ENCODE peak calls at places on chromosomes 16 and 17, in seven cellular contexts. S, O, T, R, Y, L and W are unnamed samples.

GRCh38 chr16:81174644-81175324 is 63.7 kb upstream of the BCO1 start:
- DNase-seq in O (no peak), S (no peak), R (no peak), Y (no peak), T (no peak), L (no peak), W (no peak)

GRCh38 chr16:50699345-50700159 is 6.1 kb downstream of the NOD2 start:
- DNase-seq in Y (no peak), R (no peak), T (no peak), O (no peak), L (no peak), S (peak), W (no peak)

GRCh38 chr17:17186051-17186450 is 20.1 kb downstream of the PLD6 start:
- DNase-seq in O (no peak), L (no peak), S (no peak), Y (no peak), T (no peak), R (no peak), W (no peak)

GRCh38 chr17:75447951-75448856 is 8.2 kb upstream of the TMEM94 start:
- DNase-seq in Y (no peak), O (no peak), L (no peak), S (no peak), T (no peak), R (no peak), W (no peak)

GRCh38 chr16:85557976-85558589 is 55.0 kb upstream of the GSE1 start:
- DNase-seq in S (no peak), T (no peak), R (no peak), O (peak), L (no peak), Y (no peak), W (no peak)

GRCh38 chr17:79933863-79934652 is 94.8 kb upstream of the CBX4 start:
- DNase-seq in R (no peak), Y (no peak), S (no peak), L (peak), T (no peak), O (no peak), W (no peak)

GRCh38 chr17:21389352-21389751 is 13.2 kb downstream of the KCNJ12 start:
- DNase-seq in S (no peak), R (no peak), T (no peak), Y (no peak), L (no peak), O (no peak), W (no peak)

GRCh38 chr16:23990507-23990906 is 154.7 kb downstream of the PRKCB start:
- DNase-seq in Y (no peak), L (no peak), R (no peak), S (no peak), O (no peak), T (no peak), W (no peak)

GRCh38 chr16:1871974-1872635 is at the start of gene MEIOB:
- DNase-seq in S (no peak), T (no peak), Y (peak), L (peak), R (no peak), O (no peak), W (peak)

GRCh38 chr16:14309001-14309886 is 238.1 kb downstream of the MRTFB start:
- DNase-seq in S (no peak), O (peak), R (no peak), L (no peak), T (no peak), Y (peak), W (peak)

GRCh38 chr16:19118938-19119431 is 5.2 kb downstream of the ITPRIPL2 start:
- DNase-seq in L (no peak), O (peak), S (no peak), T (no peak), Y (no peak), R (no peak), W (no peak)

GRCh38 chr16:12539185-12539929 is 264.3 kb downstream of the CPPED1 start:
- DNase-seq in S (no peak), T (no peak), R (no peak), L (no peak), Y (no peak), O (no peak), W (no peak)

GRCh38 chr17:17491546-17491988 is 4.6 kb downstream of the RASD1 start:
- DNase-seq in S (no peak), R (no peak), Y (no peak), T (no peak), L (no peak), O (no peak), W (no peak)

GRCh38 chr16:66367968-66368891 is 1.7 kb downstream of the CDH5 start:
- DNase-seq in T (no peak), S (no peak), L (peak), R (no peak), O (no peak), Y (peak), W (no peak)

GRCh38 chr16:27802664-27803450 is 252.9 kb downstream of the KATNIP start:
- DNase-seq in O (no peak), R (no peak), T (no peak), L (no peak), S (no peak), Y (no peak), W (no peak)

GRCh38 chr17:68587026-68587425 is 14.1 kb downstream of the FAM20A start:
- DNase-seq in O (no peak), R (no peak), L (no peak), T (no peak), S (peak), Y (no peak), W (no peak)

GRCh38 chr17:2111691-2112090 is 56.8 kb downstream of the HIC1 start:
- DNase-seq in O (no peak), Y (no peak), T (no peak), S (no peak), R (no peak), L (no peak), W (no peak)

GRCh38 chr17:75155191-75155601 is 884 bp upstream of the JPT1 start:
- DNase-seq in Y (peak), R (no peak), L (no peak), O (no peak), S (no peak), T (no peak), W (peak)

GRCh38 chr17:37659887-37660286 is 16.6 kb upstream of the DDX52 start:
- DNase-seq in O (no peak), S (no peak), Y (no peak), R (no peak), L (no peak), T (no peak), W (no peak)

GRCh38 chr16:88378836-88379693 is 3.7 kb upstream of the ZNF469 start:
- DNase-seq in S (no peak), T (no peak), O (no peak), L (peak), Y (no peak), R (no peak), W (no peak)

GRCh38 chr17:8857919-8858318 is 9.6 kb downstream of the PIK3R6 start:
- DNase-seq in O (peak), R (no peak), S (no peak), L (peak), T (no peak), Y (no peak), W (no peak)

GRCh38 chr17:53749178-53749577 is 73.5 kb upstream of the KIF2B start:
- DNase-seq in L (no peak), S (no peak), Y (peak), R (no peak), T (no peak), O (no peak), W (no peak)

GRCh38 chr17:50615818-50616217 is 18.9 kb upstream of the ABCC3 start:
- DNase-seq in T (no peak), O (no peak), Y (no peak), L (no peak), R (no peak), S (no peak), W (no peak)

GRCh38 chr17:63991611-63992010 is 6.5 kb upstream of the PRR29 start:
- DNase-seq in L (no peak), T (no peak), R (no peak), O (no peak), S (no peak), Y (no peak), W (no peak)

GRCh38 chr17:15738066-15738465 is 6.0 kb downstream of the TBC1D26 start:
- DNase-seq in R (no peak), L (no peak), O (no peak), T (no peak), Y (no peak), S (no peak), W (no peak)

GRCh38 chr17:8916470-8916869 is 49.0 kb upstream of the PIK3R6 start:
- DNase-seq in O (no peak), S (no peak), L (no peak), Y (no peak), R (no peak), T (no peak), W (no peak)